ENCODE peak calls at places on chromosome 10, in five cellular contexts. I is OCI-LY7, V is posterior cingulate gyrus, B is Calu3, U is HepG2. Y is an unnamed sample.
A peak's percentile ranks its signal among the peaks of the same experiment; 100 is the strongest.

GRCh38 chr10:73262105-73262730 is 9.8 kb upstream of the MRPS16 start:
- DNase-seq in U (peak; percentile 52), V (no peak), B (peak; percentile 55), I (no peak), Y (no peak)

GRCh38 chr10:14556285-14556956 is 218.3 kb downstream of the FAM107B start:
- DNase-seq in U (peak; percentile 68), B (peak; percentile 61), V (no peak), I (peak; percentile 56), Y (no peak)

GRCh38 chr10:130021373-130021950 is 57.4 kb upstream of the EBF3 start:
- DNase-seq in V (no peak), U (no peak), I (no peak), B (no peak), Y (no peak)

GRCh38 chr10:61465807-61466425 is 12.7 kb upstream of the TMEM26 start:
- DNase-seq in U (no peak), B (no peak), V (no peak), I (no peak), Y (no peak)

GRCh38 chr10:84114088-84114667 is 25.1 kb upstream of the GHITM start:
- DNase-seq in I (peak; percentile 3), B (no peak), V (no peak), U (peak; percentile 15), Y (no peak)

GRCh38 chr10:132224343-132225072 is 37.8 kb downstream of the DPYSL4 start:
- DNase-seq in U (no peak), B (no peak), I (no peak), V (no peak), Y (no peak)

GRCh38 chr10:132143162-132143561 is 43.6 kb upstream of the DPYSL4 start:
- DNase-seq in B (no peak), V (peak; percentile 53), I (no peak), U (no peak), Y (peak; percentile 48)

GRCh38 chr10:94038024-94038423 is 44.3 kb downstream of the PLCE1 start:
- DNase-seq in V (no peak), U (no peak), I (no peak), B (no peak), Y (no peak)

GRCh38 chr10:61937631-61938284 is 36.3 kb downstream of the ARID5B start:
- DNase-seq in I (no peak), U (no peak), V (no peak), B (no peak), Y (no peak)

GRCh38 chr10:12712284-12712983 is 289.1 kb downstream of the CCDC3 start:
- DNase-seq in U (no peak), V (no peak), B (peak; percentile 12), I (no peak), Y (no peak)

GRCh38 chr10:60606343-60607080 is 171.8 kb upstream of the CDK1 start:
- DNase-seq in U (no peak), V (no peak), I (no peak), B (no peak), Y (no peak)

Y was measured in dorsolateral prefrontal cortex.